ENCODE peak calls at places on chromosomes 5 and 9, in six cellular contexts. K, M, V, W, C and O are unnamed samples.

GRCh38 chr5:146451411-146451810 is 4.3 kb downstream of the TCERG1 start:
- DNase-seq in V (no peak), W (no peak), M (no peak), C (no peak), K (no peak), O (no peak)

GRCh38 chr5:149174847-149175234 is 33.5 kb downstream of the ABLIM3 start:
- DNase-seq in V (no peak), C (no peak), W (no peak), M (no peak), K (no peak), O (no peak)

GRCh38 chr9:134731497-134732391 is 90.1 kb downstream of the COL5A1 start:
- DNase-seq in K (no peak), V (no peak), W (no peak), M (no peak), C (no peak), O (no peak)

GRCh38 chr5:76537073-76537543 is 86.1 kb downstream of the F2RL2 start:
- DNase-seq in W (no peak), K (no peak), M (no peak), V (no peak), C (no peak), O (no peak)

GRCh38 chr5:151904127-151904526 is 20.5 kb downstream of the GLRA1 start:
- DNase-seq in V (no peak), K (no peak), C (no peak), M (no peak), W (no peak), O (no peak)

GRCh38 chr9:4375424-4376195 is 75.7 kb upstream of the GLIS3 start:
- DNase-seq in M (no peak), W (no peak), V (no peak), C (no peak), K (no peak), O (no peak)

GRCh38 chr9:73039253-73039915 is 86.5 kb upstream of the ALDH1A1 start:
- DNase-seq in M (no peak), K (peak; percentile 25), V (no peak), C (no peak), W (no peak), O (no peak)

GRCh38 chr5:73777192-73777591 is 151.2 kb downstream of the ARHGEF28 start:
- DNase-seq in V (no peak), K (no peak), C (no peak), M (no peak), W (no peak), O (no peak)

GRCh38 chr9:33163433-33164137 is 3.6 kb downstream of the B4GALT1 start:
- DNase-seq in C (peak; percentile 71), V (no peak), K (peak; percentile 52), M (no peak), W (no peak), O (peak; percentile 24)

GRCh38 chr5:157747766-157748700 is 4.5 kb downstream of the LSM11 start:
- DNase-seq in K (no peak), M (no peak), C (no peak), W (no peak), V (no peak), O (peak; percentile 66)

GRCh38 chr5:71576241-71576640 is 10.9 kb upstream of the MCCC2 start:
- DNase-seq in M (no peak), K (no peak), W (no peak), V (no peak), C (no peak), O (no peak)

GRCh38 chr5:109691248-109691574 is 1.5 kb downstream of the MAN2A1 start:
- DNase-seq in M (no peak), W (no peak), K (no peak), C (no peak), V (no peak), O (no peak)

GRCh38 chr9:19885608-19886007 is 96.8 kb upstream of the SLC24A2 start:
- DNase-seq in W (no peak), K (no peak), C (no peak), M (no peak), V (no peak), O (no peak)

GRCh38 chr9:14403112-14403511 is 89.2 kb upstream of the NFIB start:
- DNase-seq in V (peak; percentile 78), K (no peak), W (no peak), C (no peak), M (no peak), O (no peak)

GRCh38 chr5:96522635-96523355 is 89.7 kb upstream of the PCSK1 start:
- DNase-seq in K (no peak), C (no peak), W (no peak), V (no peak), M (no peak), O (no peak)

GRCh38 chr5:1012316-1012841 is 3.8 kb downstream of the NKD2 start:
- DNase-seq in V (no peak), M (no peak), W (no peak), K (peak; percentile 6), C (no peak), O (no peak)

GRCh38 chr5:59826996-59827395 is 66.5 kb downstream of the PDE4D start:
- DNase-seq in W (no peak), M (no peak), C (no peak), V (no peak), K (no peak), O (no peak)

GRCh38 chr5:133275631-133276030 is 223.8 kb downstream of the HSPA4 start:
- DNase-seq in W (no peak), K (no peak), V (no peak), C (no peak), M (no peak), O (no peak)

GRCh38 chr9:137665697-137666504 is 47.1 kb downstream of the EHMT1 start:
- DNase-seq in M (no peak), K (no peak), V (peak; percentile 75), W (no peak), C (no peak), O (no peak)

GRCh38 chr5:119022017-119022745 is 33.8 kb upstream of the DTWD2 start:
- DNase-seq in C (no peak), M (no peak), K (no peak), W (no peak), V (no peak), O (peak; percentile 41)

GRCh38 chr5:41686767-41687166 is 176.4 kb upstream of the PLCXD3 start:
- DNase-seq in V (no peak), W (no peak), K (no peak), C (no peak), M (no peak), O (no peak)

DNA sequence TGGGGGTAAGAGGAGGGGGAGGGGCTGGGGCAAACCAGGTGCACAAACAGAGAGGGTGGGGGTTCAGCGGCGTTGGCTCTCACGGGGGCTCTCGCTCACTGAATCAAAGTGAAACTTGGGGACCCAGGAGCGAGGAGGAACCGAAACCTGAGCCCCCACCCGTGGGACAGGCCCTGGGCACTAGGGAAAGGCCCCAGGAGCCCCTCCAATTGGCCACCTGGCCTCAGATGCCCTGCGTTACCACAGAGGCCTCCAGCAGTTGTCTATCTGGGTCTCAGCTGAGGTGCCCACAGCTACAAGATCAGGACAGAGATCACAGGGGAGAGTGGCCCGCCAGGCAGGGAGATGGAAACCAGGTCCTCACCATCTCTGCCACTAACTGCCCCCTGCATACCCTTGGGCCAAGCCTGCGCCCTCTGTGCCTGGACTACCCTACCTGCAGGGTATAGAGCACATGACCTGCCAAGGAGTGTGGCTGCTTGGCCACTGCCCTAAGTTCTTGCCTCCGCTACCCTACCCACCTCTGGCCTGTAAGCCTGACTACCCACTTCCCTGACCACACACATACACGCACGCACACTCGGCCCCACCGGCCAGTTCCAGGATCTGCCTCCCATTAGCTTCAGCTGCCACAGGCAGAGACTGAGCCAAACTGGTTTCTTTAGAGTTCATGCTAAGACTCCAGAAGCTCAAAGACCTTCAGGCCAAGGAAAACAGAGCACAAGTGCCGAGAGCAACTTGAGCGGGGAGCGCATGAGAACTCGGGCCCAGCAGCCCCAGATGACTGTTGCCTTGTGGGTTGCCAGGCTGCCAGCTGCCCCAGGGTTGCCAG is 39.9 kb downstream of the PAX5 start:
- DNase-seq in C (no peak), W (no peak), M (no peak), K (no peak), V (no peak), O (no peak)
- H3K27me3 ChIP-seq in C (peaks cover 12% of the 10 kb centered on the region), W (peaks cover 51% of the 10 kb centered on the region), M (no peaks in the 10 kb centered on the region), K (peaks cover 19% of the 10 kb centered on the region), V (peaks cover 27% of the 10 kb centered on the region), O (no peaks in the 10 kb centered on the region)

DNA sequence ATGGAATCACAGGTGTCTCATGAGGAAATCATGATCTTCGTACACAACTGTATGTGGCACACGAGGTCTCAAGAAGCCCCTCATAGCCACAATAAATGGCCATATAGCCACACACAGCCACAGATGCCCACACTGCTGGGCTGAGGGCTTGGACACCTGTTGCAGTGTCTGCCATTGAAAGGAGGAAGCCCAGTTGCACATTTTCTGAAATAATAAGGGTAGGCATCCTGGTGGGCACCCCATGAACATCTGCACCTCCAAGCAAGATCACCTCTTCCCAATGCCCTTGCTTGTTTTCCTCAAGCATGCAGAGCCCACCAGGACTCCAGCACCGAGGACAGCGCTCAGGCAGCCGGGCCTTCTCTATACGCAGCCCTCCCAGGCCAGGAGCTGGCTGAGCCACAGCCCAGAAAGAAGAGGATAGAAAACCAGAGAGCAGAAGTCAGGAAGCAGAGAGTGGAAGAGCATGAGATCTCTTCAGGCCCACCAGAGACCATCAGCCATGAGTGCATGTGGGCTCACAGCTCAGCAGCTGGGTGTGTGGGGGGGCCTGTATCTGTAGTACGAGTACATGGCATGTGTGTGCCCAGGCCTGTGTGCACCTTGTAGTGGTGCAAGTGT is 1.0 kb upstream of the ACSL6 start:
- DNase-seq in V (no peak), W (peak; percentile 62), C (peak; percentile 53), K (peak; percentile 12), M (peak; percentile 72), O (peak; percentile 54)
- H3K27me3 ChIP-seq in V (no peaks in the 10 kb centered on the region), W (peaks cover 14% of the 10 kb centered on the region), C (no peaks in the 10 kb centered on the region), K (no peaks in the 10 kb centered on the region), M (peaks cover 7% of the 10 kb centered on the region), O (no peaks in the 10 kb centered on the region)

GRCh38 chr5:135047347-135047695 is 13.3 kb upstream of the PITX1 start:
- DNase-seq in K (peak; percentile 33), C (no peak), M (peak; percentile 24), W (no peak), V (no peak), O (no peak)

GRCh38 chr5:135050244-135050767 is 16.3 kb upstream of the PITX1 start:
- DNase-seq in V (no peak), C (no peak), M (no peak), W (no peak), K (no peak), O (no peak)

GRCh38 chr5:135048930-135049329 is 14.9 kb upstream of the PITX1 start:
- DNase-seq in K (no peak), V (no peak), C (no peak), M (no peak), W (no peak), O (no peak)

GRCh38 chr5:135046661-135047346 is 12.8 kb upstream of the PITX1 start:
- DNase-seq in W (no peak), K (no peak), C (no peak), M (no peak), V (no peak), O (no peak)

DNA sequence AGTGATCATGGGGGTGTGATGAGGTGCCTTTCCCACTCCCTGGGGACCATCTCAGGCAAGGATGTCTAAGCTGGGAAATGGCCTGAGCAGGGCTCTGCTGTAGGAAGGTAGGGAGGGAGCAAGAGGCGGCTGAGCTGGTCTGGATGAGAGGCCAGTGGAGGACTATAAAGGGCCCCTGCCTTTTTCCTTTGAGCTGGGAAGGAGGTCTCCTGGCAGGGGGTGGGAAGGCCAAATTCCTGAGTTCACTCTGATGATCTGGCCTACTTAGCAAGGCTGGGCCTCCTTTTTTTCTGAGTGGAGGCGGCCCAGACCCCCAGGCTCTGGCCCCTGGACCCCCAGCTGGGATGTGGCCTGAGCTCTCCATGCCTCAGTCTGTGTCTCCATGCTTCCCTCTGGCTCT is 14.3 kb upstream of the PITX1 start:
- DNase-seq in C (no peak), V (no peak), K (no peak), M (no peak), W (no peak), O (no peak)
- H3K27me3 ChIP-seq in C (peaks cover 47% of the 10 kb centered on the region), V (peaks cover 86% of the 10 kb centered on the region), K (peaks cover 10% of the 10 kb centered on the region), M (peaks cover 11% of the 10 kb centered on the region), W (peaks cover 81% of the 10 kb centered on the region), O (no peaks in the 10 kb centered on the region)

GRCh38 chr9:126622872-126623271 is 9.1 kb downstream of the LMX1B start:
- DNase-seq in K (no peak), M (no peak), W (no peak), V (no peak), C (no peak), O (no peak)
- H3K27me3 ChIP-seq in K (peaks cover 81% of the 10 kb centered on the region), M (no peaks in the 10 kb centered on the region), W (peaks cover 46% of the 10 kb centered on the region), V (peaks cover 100% of the 10 kb centered on the region), C (peaks cover 98% of the 10 kb centered on the region), O (no peaks in the 10 kb centered on the region)